ENCODE peak calls at places on chromosomes 11 and 22, in seven cellular contexts. One of them, this sample, is unnamed. For H3K27me3, the result is how much of the 10 kb centered on the place peaks cover.

GRCh38 chr22:28283025-28283654 is 364.1 kb upstream of the PITPNB start:
- DNase-seq in dorsolateral prefrontal cortex: no peak
- DNase-seq in AG04450: no peak
- DNase-seq in hepatocyte: no peak
- DNase-seq in Caco-2: no peak
- DNase-seq in GM23338: no peak
- DNase-seq in heart left ventricle: no peak
- DNase-seq in this sample: no peak

GRCh38 chr22:49655168-49655812 is 172.4 kb downstream of the BRD1 start:
- DNase-seq in dorsolateral prefrontal cortex: no peak
- DNase-seq in AG04450: no peak
- DNase-seq in hepatocyte: no peak
- DNase-seq in Caco-2: no peak
- DNase-seq in GM23338: no peak
- DNase-seq in heart left ventricle: no peak
- DNase-seq in this sample: no peak

GRCh38 chr22:26289486-26290250 is 120.4 kb downstream of the SEZ6L start:
- DNase-seq in dorsolateral prefrontal cortex: no peak
- DNase-seq in AG04450: no peak
- DNase-seq in hepatocyte: no peak
- DNase-seq in Caco-2: no peak
- DNase-seq in GM23338: no peak
- DNase-seq in heart left ventricle: no peak
- DNase-seq in this sample: no peak

GRCh38 chr11:32307921-32308320 is 127.4 kb downstream of the WT1 start:
- DNase-seq in dorsolateral prefrontal cortex: no peak
- DNase-seq in AG04450: no peak
- DNase-seq in hepatocyte: no peak
- DNase-seq in Caco-2: no peak
- DNase-seq in GM23338: no peak
- DNase-seq in heart left ventricle: no peak
- DNase-seq in this sample: no peak

GRCh38 chr11:95154514-95154913 is 64.9 kb downstream of the ENDOD1 start:
- DNase-seq in dorsolateral prefrontal cortex: no peak
- DNase-seq in AG04450: no peak
- DNase-seq in hepatocyte: peak
- DNase-seq in Caco-2: peak
- DNase-seq in GM23338: peak
- DNase-seq in heart left ventricle: no peak
- DNase-seq in this sample: peak

GRCh38 chr11:19660076-19660475 is 52.6 kb upstream of the NAV2 start:
- DNase-seq in dorsolateral prefrontal cortex: no peak
- DNase-seq in AG04450: no peak
- DNase-seq in hepatocyte: peak
- DNase-seq in Caco-2: no peak
- DNase-seq in GM23338: no peak
- DNase-seq in heart left ventricle: no peak
- DNase-seq in this sample: no peak

GRCh38 chr11:10730151-10730550 is 20.9 kb upstream of the CTR9 start:
- DNase-seq in dorsolateral prefrontal cortex: no peak
- DNase-seq in AG04450: no peak
- DNase-seq in hepatocyte: no peak
- DNase-seq in Caco-2: no peak
- DNase-seq in GM23338: no peak
- DNase-seq in heart left ventricle: no peak
- DNase-seq in this sample: no peak

GRCh38 chr11:22728600-22729394 is 62.4 kb downstream of the GAS2 start:
- DNase-seq in dorsolateral prefrontal cortex: no peak
- DNase-seq in AG04450: no peak
- DNase-seq in hepatocyte: no peak
- DNase-seq in Caco-2: no peak
- DNase-seq in GM23338: no peak
- DNase-seq in heart left ventricle: no peak
- DNase-seq in this sample: no peak

GRCh38 chr11:45079943-45080719 is 66.3 kb upstream of the PRDM11 start:
- DNase-seq in dorsolateral prefrontal cortex: peak
- DNase-seq in AG04450: no peak
- DNase-seq in hepatocyte: no peak
- DNase-seq in Caco-2: no peak
- DNase-seq in GM23338: no peak
- DNase-seq in heart left ventricle: peak
- DNase-seq in this sample: peak

DNA sequence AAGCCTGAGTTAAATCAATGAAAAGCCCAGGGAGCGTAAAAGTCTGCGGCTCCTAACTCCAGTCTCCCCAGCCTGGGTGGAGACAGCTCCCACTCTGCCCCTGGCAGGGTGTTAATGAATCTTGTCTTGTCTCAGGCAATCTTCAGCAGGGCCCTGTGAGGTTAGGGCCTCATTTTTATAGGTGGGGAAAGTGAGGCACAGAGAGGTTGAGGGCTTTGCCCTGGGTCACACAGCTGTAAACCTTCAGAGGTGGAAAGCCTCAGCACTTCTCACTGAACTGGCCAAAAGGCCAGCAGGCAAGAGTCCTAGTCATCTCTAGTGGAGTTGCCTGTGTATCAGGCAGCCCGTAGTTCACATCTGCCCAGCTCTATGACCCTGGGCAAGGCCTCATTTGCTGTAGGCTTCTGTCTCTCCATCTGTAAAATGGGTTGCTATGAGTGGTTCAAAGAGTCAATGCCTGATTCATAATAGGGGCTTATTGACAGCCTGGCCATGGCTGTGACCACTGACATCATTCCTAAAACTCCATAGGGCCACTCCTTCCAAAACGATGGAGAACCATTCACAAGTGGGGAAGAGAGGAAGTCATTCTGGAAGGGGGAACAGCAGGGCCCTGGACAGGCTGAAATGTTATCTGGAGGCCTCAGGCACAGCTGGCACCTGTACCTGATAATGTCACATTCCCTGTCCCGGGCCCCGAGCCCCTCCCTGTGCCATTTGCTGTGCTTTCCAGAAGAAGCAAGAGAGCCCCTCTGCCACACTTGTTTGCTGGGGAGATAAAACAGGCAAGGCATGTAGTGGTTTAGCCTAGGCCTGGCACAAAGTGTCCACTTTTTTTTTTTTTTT is 6.0 kb downstream of the CBX7 start:
- DNase-seq in dorsolateral prefrontal cortex: no peak
- DNase-seq in AG04450: no peak
- DNase-seq in hepatocyte: no peak
- DNase-seq in Caco-2: no peak
- DNase-seq in GM23338: no peak
- DNase-seq in heart left ventricle: no peak
- DNase-seq in this sample: no peak
- H3K4me3 ChIP-seq in dorsolateral prefrontal cortex: peak
- H3K4me3 ChIP-seq in AG04450: peak
- H3K4me3 ChIP-seq in hepatocyte: peak
- H3K4me3 ChIP-seq in Caco-2: peak
- H3K4me3 ChIP-seq in GM23338: peak
- H3K4me3 ChIP-seq in heart left ventricle: peak
- H3K4me3 ChIP-seq in this sample: no peak

DNA sequence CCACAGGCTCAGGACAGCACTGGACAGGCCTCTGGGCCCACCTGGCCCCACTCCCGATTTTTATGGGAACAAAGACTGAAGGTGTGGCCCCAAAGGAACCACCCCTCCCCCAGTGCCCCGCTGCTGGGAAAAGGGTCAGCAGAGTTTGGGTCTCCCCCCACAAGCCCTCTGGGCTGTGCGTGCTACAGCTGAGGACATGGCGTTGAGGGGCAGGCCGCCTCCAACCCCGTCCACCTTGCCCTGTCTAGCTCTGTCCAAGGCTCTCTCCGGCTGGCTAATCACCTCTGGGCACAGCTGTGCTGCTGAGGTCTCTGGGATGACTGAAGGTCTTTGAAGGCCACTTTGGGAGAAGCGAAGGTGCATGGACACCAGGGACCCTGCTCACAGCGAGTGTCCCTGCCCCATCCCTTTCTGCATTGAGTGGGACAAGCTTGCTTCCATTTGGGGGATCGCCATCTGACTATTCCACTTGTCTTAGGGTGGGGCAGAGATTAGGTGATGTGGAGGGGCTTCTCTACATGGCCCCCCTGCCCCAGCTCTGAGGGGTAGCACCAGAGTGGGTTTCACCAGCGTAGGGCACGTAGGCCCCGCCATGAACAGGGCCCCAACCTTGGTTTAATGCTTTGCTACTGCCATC is 6.5 kb downstream of the ASCL2 start:
- DNase-seq in dorsolateral prefrontal cortex: no peak
- DNase-seq in AG04450: no peak
- DNase-seq in hepatocyte: no peak
- DNase-seq in Caco-2: no peak
- DNase-seq in GM23338: no peak
- DNase-seq in heart left ventricle: no peak
- DNase-seq in this sample: no peak
- H3K27me3 ChIP-seq in dorsolateral prefrontal cortex: under half
- H3K27me3 ChIP-seq in AG04450: under half
- H3K27me3 ChIP-seq in hepatocyte: under half
- H3K27me3 ChIP-seq in Caco-2: under half
- H3K27me3 ChIP-seq in GM23338: under half
- H3K27me3 ChIP-seq in heart left ventricle: under half
- H3K27me3 ChIP-seq in this sample: under half

DNA sequence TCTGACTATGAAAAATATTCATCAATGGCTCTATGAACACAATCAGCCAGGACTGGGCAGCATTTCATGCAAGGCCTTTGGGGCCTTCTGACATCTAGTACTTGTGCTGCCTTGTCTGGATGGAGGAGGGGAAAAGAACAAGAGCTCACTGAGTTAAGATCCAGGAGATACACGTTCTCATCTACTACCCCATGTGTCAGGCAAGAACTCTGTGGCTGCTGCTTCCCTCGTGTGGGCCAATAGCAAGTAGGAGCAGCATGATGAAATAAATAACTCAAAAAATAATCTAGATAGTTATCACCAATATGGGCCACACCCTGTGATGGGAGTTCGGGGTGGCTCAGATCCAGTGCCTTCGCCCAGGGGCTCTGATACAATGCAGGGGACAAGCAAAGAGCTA is 7.3 kb downstream of the KCNE3 start:
- DNase-seq in dorsolateral prefrontal cortex: no peak
- DNase-seq in AG04450: no peak
- DNase-seq in hepatocyte: no peak
- DNase-seq in Caco-2: peak
- DNase-seq in GM23338: no peak
- DNase-seq in heart left ventricle: no peak
- DNase-seq in this sample: no peak
- H3K4me3 ChIP-seq in dorsolateral prefrontal cortex: no peak
- H3K4me3 ChIP-seq in AG04450: no peak
- H3K4me3 ChIP-seq in hepatocyte: no peak
- H3K4me3 ChIP-seq in Caco-2: no peak
- H3K4me3 ChIP-seq in GM23338: no peak
- H3K4me3 ChIP-seq in heart left ventricle: no peak
- H3K4me3 ChIP-seq in this sample: no peak

GRCh38 chr22:47967841-47968240 is 1205.4 kb downstream of the TBC1D22A start:
- DNase-seq in dorsolateral prefrontal cortex: no peak
- DNase-seq in AG04450: no peak
- DNase-seq in hepatocyte: no peak
- DNase-seq in Caco-2: no peak
- DNase-seq in GM23338: no peak
- DNase-seq in heart left ventricle: no peak
- DNase-seq in this sample: no peak
- H3K27me3 ChIP-seq in dorsolateral prefrontal cortex: under half
- H3K27me3 ChIP-seq in AG04450: under half
- H3K27me3 ChIP-seq in hepatocyte: under half
- H3K27me3 ChIP-seq in Caco-2: under half
- H3K27me3 ChIP-seq in GM23338: under half
- H3K27me3 ChIP-seq in heart left ventricle: under half
- H3K27me3 ChIP-seq in this sample: under half